ENCODE peak calls at places on chromosomes 1 and 21, in eight cellular contexts. K is MM.1S, I is HCT116, H is hepatocyte, U is GM23338, F is GM23248, J is OCI-LY7, T is PC-3. P is an unnamed sample.

GRCh38 chr1:76657618-76658017 is 209.7 kb upstream of the ST6GALNAC5 start:
- DNase-seq in K (no peak), I (no peak), H (no peak), U (no peak), F (no peak), J (no peak), T (no peak), P (no peak)

GRCh38 chr1:109438798-109439297 is 12.6 kb upstream of the PSMA5 start:
- DNase-seq in K (no peak), I (peak; percentile 28), H (peak; percentile 34), U (no peak), F (peak; percentile 95), J (no peak), T (peak; percentile 39), P (no peak)

GRCh38 chr1:58754683-58755467 is 29.0 kb downstream of the JUN start:
- DNase-seq in K (no peak), I (no peak), H (no peak), U (no peak), F (no peak), J (no peak), T (no peak), P (no peak)

GRCh38 chr21:45476582-45476981 is 65.7 kb downstream of the SLC19A1 start:
- DNase-seq in K (no peak), I (no peak), H (no peak), U (no peak), F (no peak), J (no peak), T (no peak), P (no peak)

GRCh38 chr1:37945743-37946702 is 830 bp downstream of the INPP5B start:
- DNase-seq in K (no peak), I (no peak), H (peak; percentile 87), U (peak; percentile 28), F (peak; percentile 93), J (no peak), T (no peak), P (no peak)

GRCh38 chr21:44496900-44497550 is 41.7 kb downstream of the LRRC3 start:
- DNase-seq in K (no peak), I (no peak), H (no peak), U (no peak), F (peak; percentile 31), J (no peak), T (no peak), P (peak; percentile 61)

GRCh38 chr1:236090741-236091147 is 25.9 kb upstream of the NID1 start:
- DNase-seq in K (no peak), I (no peak), H (no peak), U (no peak), F (no peak), J (no peak), T (peak; percentile 3), P (no peak)

GRCh38 chr1:9822897-9823692 is 670 bp downstream of the CLSTN1 start:
- DNase-seq in K (peak; percentile 41), I (no peak), H (no peak), U (peak; percentile 56), F (peak; percentile 60), J (peak; percentile 60), T (peak; percentile 31), P (peak; percentile 59)

GRCh38 chr1:230376296-230376695 is 49.8 kb downstream of the PGBD5 start:
- DNase-seq in K (no peak), I (no peak), H (no peak), U (no peak), F (no peak), J (no peak), T (no peak), P (no peak)

GRCh38 chr1:87766737-87767136 is 438.1 kb downstream of the LMO4 start:
- DNase-seq in K (no peak), I (no peak), H (no peak), U (no peak), F (peak; percentile 61), J (no peak), T (peak; percentile 44), P (no peak)

GRCh38 chr1:209641216-209642181 is 10.7 kb downstream of the LAMB3 start:
- DNase-seq in K (peak; percentile 49), I (no peak), H (no peak), U (no peak), F (no peak), J (no peak), T (no peak), P (no peak)

GRCh38 chr1:68175621-68176398 is 56.5 kb downstream of the WLS start:
- DNase-seq in K (no peak), I (no peak), H (peak; percentile 40), U (no peak), F (no peak), J (no peak), T (peak; percentile 45), P (no peak)

GRCh38 chr1:183794084-183794483 is 10.8 kb upstream of the RGL1 start:
- DNase-seq in K (no peak), I (no peak), H (no peak), U (no peak), F (no peak), J (no peak), T (no peak), P (no peak)

GRCh38 chr1:113903496-113904291 is 905 bp downstream of the AP4B1 start:
- DNase-seq in K (no peak), I (no peak), H (no peak), U (no peak), F (peak; percentile 21), J (peak; percentile 51), T (peak; percentile 14), P (no peak)

GRCh38 chr1:35717911-35718476 is 690 bp downstream of the C1orf216 start:
- DNase-seq in K (no peak), I (peak; percentile 13), H (peak; percentile 36), U (peak; percentile 70), F (peak; percentile 88), J (no peak), T (peak; percentile 65), P (peak; percentile 41)

GRCh38 chr1:233944596-233944995 is 40.1 kb downstream of the SLC35F3 start:
- DNase-seq in K (no peak), I (no peak), H (no peak), U (no peak), F (no peak), J (no peak), T (no peak), P (no peak)

GRCh38 chr1:172966844-172967540 is 83.7 kb downstream of the TNFSF18 start:
- DNase-seq in K (no peak), I (no peak), H (no peak), U (no peak), F (peak; percentile 40), J (no peak), T (peak; percentile 90), P (no peak)

GRCh38 chr1:27299385-27300252 is 22.3 kb upstream of the TMEM222 start:
- DNase-seq in K (no peak), I (no peak), H (peak; percentile 94), U (peak; percentile 64), F (peak; percentile 99), J (no peak), T (peak; percentile 98), P (peak; percentile 78)

GRCh38 chr1:221419513-221420088 is 322.3 kb downstream of the DUSP10 start:
- DNase-seq in K (no peak), I (no peak), H (no peak), U (no peak), F (peak; percentile 91), J (no peak), T (peak; percentile 41), P (no peak)

GRCh38 chr1:67647036-67647798 is 37.8 kb upstream of the GADD45A start:
- DNase-seq in K (no peak), I (no peak), H (peak; percentile 40), U (no peak), F (peak; percentile 19), J (no peak), T (peak; percentile 88), P (no peak)

GRCh38 chr21:44711327-44712202 is at the start of gene TSPEAR:
- DNase-seq in K (no peak), I (no peak), H (peak; percentile 46), U (peak; percentile 57), F (no peak), J (no peak), T (no peak), P (peak; percentile 49)

GRCh38 chr1:197235355-197235754 is 32.7 kb upstream of the CRB1 start:
- DNase-seq in K (no peak), I (no peak), H (no peak), U (no peak), F (no peak), J (no peak), T (no peak), P (no peak)

GRCh38 chr1:160996195-160996594 is 24.8 kb downstream of the F11R start:
- DNase-seq in K (no peak), I (peak; percentile 92), H (no peak), U (no peak), F (peak; percentile 79), J (no peak), T (peak; percentile 92), P (no peak)

GRCh38 chr1:160999376-160999775 is 21.6 kb downstream of the F11R start:
- DNase-seq in K (no peak), I (no peak), H (no peak), U (no peak), F (no peak), J (no peak), T (no peak), P (no peak)

GRCh38 chr1:160997323-160998038 is 23.5 kb downstream of the F11R start:
- DNase-seq in K (peak; percentile 47), I (peak; percentile 51), H (peak; percentile 83), U (peak; percentile 83), F (peak; percentile 72), J (peak; percentile 70), T (peak; percentile 74), P (peak; percentile 49)

DNA sequence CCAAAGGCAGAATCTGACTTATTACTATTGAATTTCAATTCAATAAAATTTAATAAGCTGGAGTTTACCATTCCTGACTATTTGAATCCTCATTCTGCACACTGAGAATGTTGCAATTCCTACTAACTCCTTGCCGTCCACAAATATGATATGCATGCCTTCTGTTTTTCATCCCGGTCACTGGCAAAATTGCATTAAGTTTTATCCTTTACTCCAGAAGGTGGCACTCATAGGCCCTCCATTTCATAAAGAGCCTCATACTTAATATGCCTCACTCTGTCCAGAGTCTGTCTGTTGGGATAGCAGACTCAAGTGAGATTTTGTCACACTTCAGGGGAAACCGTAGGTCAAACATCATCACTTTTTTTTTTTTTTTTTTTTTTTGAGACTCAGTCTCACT is 27.4 kb downstream of the F11R start:
- DNase-seq in K (peak; percentile 51), I (no peak), H (peak; percentile 57), U (no peak), F (peak; percentile 83), J (peak; percentile 50), T (peak; percentile 78), P (no peak)
- TF ChIP-seq EZH2phosphoT487 in K (no peak), I (no peak), H (no peak), U (no peak), F (no peak), J (no peak), T (no peak), P (no peak)

GRCh38 chr1:89615676-89616598 is 17.0 kb upstream of the LRRC8C start:
- DNase-seq in K (peak; percentile 30), I (peak; percentile 27), H (no peak), U (peak; percentile 58), F (peak; percentile 17), J (peak; percentile 51), T (peak; percentile 37), P (no peak)
- TF ChIP-seq EZH2phosphoT487 in K (no peak), I (no peak), H (no peak), U (no peak), F (no peak), J (no peak), T (no peak), P (no peak)

GRCh38 chr1:181192277-181192676 is 103.8 kb downstream of the IER5 start:
- DNase-seq in K (no peak), I (no peak), H (no peak), U (no peak), F (no peak), J (no peak), T (no peak), P (no peak)
- TF ChIP-seq EZH2phosphoT487 in K (no peak), I (no peak), H (no peak), U (no peak), F (no peak), J (no peak), T (no peak), P (no peak)

GRCh38 chr1:154765970-154766369 is 104.1 kb downstream of the KCNN3 start:
- DNase-seq in K (peak; percentile 33), I (peak; percentile 38), H (peak; percentile 46), U (peak; percentile 82), F (peak; percentile 50), J (peak; percentile 25), T (peak; percentile 66), P (peak; percentile 54)
- TF ChIP-seq EZH2phosphoT487 in K (no peak), I (no peak), H (no peak), U (no peak), F (no peak), J (no peak), T (no peak), P (no peak)